ENCODE peak calls at places on chromosomes 12 and 14, in seven cellular contexts. One of them, this sample, is unnamed.

GRCh38 chr12:107514887-107515445 is 170.6 kb upstream of the PWP1 start:
- DNase-seq in Kasumi-1: no peak
- DNase-seq in activated T-helper 9 cell treated with anti-CD3 and anti-CD28 coated beads, Interleukin-2, amount 50 U/mL, for 16 hours: no peak
- DNase-seq in GM23248: peak; percentile 90
- DNase-seq in psoas muscle: no peak
- DNase-seq in amniotic stem cell: no peak
- DNase-seq in left cardiac atrium: no peak
- DNase-seq in this sample: no peak

GRCh38 chr14:91305650-91306431 is 61.3 kb upstream of the GPR68 start:
- DNase-seq in activated T-helper 9 cell treated with anti-CD3 and anti-CD28 coated beads, Interleukin-2, amount 50 U/mL, for 16 hours: no peak
- DNase-seq in Kasumi-1: no peak
- DNase-seq in psoas muscle: no peak
- DNase-seq in amniotic stem cell: no peak
- DNase-seq in GM23248: no peak
- DNase-seq in left cardiac atrium: no peak
- DNase-seq in this sample: no peak

GRCh38 chr12:5200276-5201087 is 156.8 kb downstream of the KCNA5 start:
- DNase-seq in Kasumi-1: no peak
- DNase-seq in left cardiac atrium: peak; percentile 53
- DNase-seq in amniotic stem cell: no peak
- DNase-seq in GM23248: peak; percentile 46
- DNase-seq in activated T-helper 9 cell treated with anti-CD3 and anti-CD28 coated beads, Interleukin-2, amount 50 U/mL, for 16 hours: no peak
- DNase-seq in psoas muscle: peak; percentile 74
- DNase-seq in this sample: peak; percentile 53

GRCh38 chr14:95431199-95432145 is 85.0 kb downstream of the SYNE3 start:
- DNase-seq in psoas muscle: no peak
- DNase-seq in amniotic stem cell: no peak
- DNase-seq in Kasumi-1: peak; percentile 22
- DNase-seq in activated T-helper 9 cell treated with anti-CD3 and anti-CD28 coated beads, Interleukin-2, amount 50 U/mL, for 16 hours: no peak
- DNase-seq in GM23248: peak; percentile 50
- DNase-seq in left cardiac atrium: no peak
- DNase-seq in this sample: no peak

GRCh38 chr12:4858385-4858784 is 51.3 kb upstream of the KCNA1 start:
- DNase-seq in Kasumi-1: no peak
- DNase-seq in psoas muscle: no peak
- DNase-seq in amniotic stem cell: no peak
- DNase-seq in GM23248: no peak
- DNase-seq in activated T-helper 9 cell treated with anti-CD3 and anti-CD28 coated beads, Interleukin-2, amount 50 U/mL, for 16 hours: no peak
- DNase-seq in left cardiac atrium: no peak
- DNase-seq in this sample: no peak

GRCh38 chr12:32671930-32672785 is 6.9 kb upstream of the DNM1L start:
- DNase-seq in psoas muscle: no peak
- DNase-seq in amniotic stem cell: peak; percentile 62
- DNase-seq in Kasumi-1: peak; percentile 91
- DNase-seq in activated T-helper 9 cell treated with anti-CD3 and anti-CD28 coated beads, Interleukin-2, amount 50 U/mL, for 16 hours: no peak
- DNase-seq in GM23248: peak; percentile 85
- DNase-seq in left cardiac atrium: no peak
- DNase-seq in this sample: no peak

GRCh38 chr12:92602476-92602875 is 100.3 kb upstream of the PLEKHG7 start:
- DNase-seq in psoas muscle: no peak
- DNase-seq in Kasumi-1: no peak
- DNase-seq in GM23248: peak; percentile 91
- DNase-seq in left cardiac atrium: no peak
- DNase-seq in activated T-helper 9 cell treated with anti-CD3 and anti-CD28 coated beads, Interleukin-2, amount 50 U/mL, for 16 hours: no peak
- DNase-seq in amniotic stem cell: peak; percentile 43
- DNase-seq in this sample: no peak

GRCh38 chr12:1519642-1520041 is 74.7 kb downstream of the FBXL14 start:
- DNase-seq in GM23248: peak; percentile 38
- DNase-seq in left cardiac atrium: no peak
- DNase-seq in psoas muscle: no peak
- DNase-seq in amniotic stem cell: no peak
- DNase-seq in Kasumi-1: no peak
- DNase-seq in activated T-helper 9 cell treated with anti-CD3 and anti-CD28 coated beads, Interleukin-2, amount 50 U/mL, for 16 hours: no peak
- DNase-seq in this sample: no peak

GRCh38 chr14:23057757-23058653 is 685 bp upstream of the CDH24 start:
- DNase-seq in GM23248: peak; percentile 89
- DNase-seq in amniotic stem cell: no peak
- DNase-seq in left cardiac atrium: peak; percentile 87
- DNase-seq in activated T-helper 9 cell treated with anti-CD3 and anti-CD28 coated beads, Interleukin-2, amount 50 U/mL, for 16 hours: peak; percentile 79
- DNase-seq in psoas muscle: peak; percentile 92
- DNase-seq in Kasumi-1: no peak
- DNase-seq in this sample: peak; percentile 86

GRCh38 chr12:70487440-70487839 is 121.3 kb downstream of the KCNMB4 start:
- DNase-seq in amniotic stem cell: no peak
- DNase-seq in left cardiac atrium: no peak
- DNase-seq in Kasumi-1: no peak
- DNase-seq in psoas muscle: no peak
- DNase-seq in GM23248: peak; percentile 2
- DNase-seq in activated T-helper 9 cell treated with anti-CD3 and anti-CD28 coated beads, Interleukin-2, amount 50 U/mL, for 16 hours: no peak
- DNase-seq in this sample: no peak

GRCh38 chr14:35332517-35333346 is 40.5 kb downstream of the PSMA6 start:
- DNase-seq in activated T-helper 9 cell treated with anti-CD3 and anti-CD28 coated beads, Interleukin-2, amount 50 U/mL, for 16 hours: peak; percentile 21
- DNase-seq in amniotic stem cell: no peak
- DNase-seq in left cardiac atrium: peak; percentile 33
- DNase-seq in GM23248: peak; percentile 52
- DNase-seq in Kasumi-1: peak; percentile 48
- DNase-seq in psoas muscle: no peak
- DNase-seq in this sample: no peak

GRCh38 chr14:24699052-24699451 is 65.1 kb upstream of the GZMB start:
- DNase-seq in GM23248: no peak
- DNase-seq in Kasumi-1: peak; percentile 60
- DNase-seq in left cardiac atrium: no peak
- DNase-seq in psoas muscle: no peak
- DNase-seq in amniotic stem cell: no peak
- DNase-seq in activated T-helper 9 cell treated with anti-CD3 and anti-CD28 coated beads, Interleukin-2, amount 50 U/mL, for 16 hours: no peak
- DNase-seq in this sample: no peak

GRCh38 chr12:4120316-4120920 is 153.1 kb upstream of the CCND2 start:
- DNase-seq in amniotic stem cell: no peak
- DNase-seq in Kasumi-1: peak; percentile 13
- DNase-seq in activated T-helper 9 cell treated with anti-CD3 and anti-CD28 coated beads, Interleukin-2, amount 50 U/mL, for 16 hours: no peak
- DNase-seq in psoas muscle: no peak
- DNase-seq in GM23248: no peak
- DNase-seq in left cardiac atrium: no peak
- DNase-seq in this sample: no peak

GRCh38 chr12:2288001-2288400 is 235.2 kb downstream of the CACNA1C start:
- DNase-seq in psoas muscle: no peak
- DNase-seq in GM23248: peak; percentile 79
- DNase-seq in activated T-helper 9 cell treated with anti-CD3 and anti-CD28 coated beads, Interleukin-2, amount 50 U/mL, for 16 hours: no peak
- DNase-seq in amniotic stem cell: no peak
- DNase-seq in left cardiac atrium: no peak
- DNase-seq in Kasumi-1: peak; percentile 35
- DNase-seq in this sample: no peak

GRCh38 chr14:64266206-64266605 is 28.0 kb downstream of the ESR2 start:
- DNase-seq in amniotic stem cell: no peak
- DNase-seq in psoas muscle: no peak
- DNase-seq in activated T-helper 9 cell treated with anti-CD3 and anti-CD28 coated beads, Interleukin-2, amount 50 U/mL, for 16 hours: no peak
- DNase-seq in Kasumi-1: no peak
- DNase-seq in left cardiac atrium: no peak
- DNase-seq in GM23248: peak; percentile 59
- DNase-seq in this sample: no peak

GRCh38 chr12:21911832-21912231 is 29.4 kb downstream of the ABCC9 start:
- DNase-seq in Kasumi-1: no peak
- DNase-seq in psoas muscle: no peak
- DNase-seq in left cardiac atrium: no peak
- DNase-seq in activated T-helper 9 cell treated with anti-CD3 and anti-CD28 coated beads, Interleukin-2, amount 50 U/mL, for 16 hours: no peak
- DNase-seq in amniotic stem cell: no peak
- DNase-seq in GM23248: no peak
- DNase-seq in this sample: no peak

GRCh38 chr12:110600254-110600653 is 13.7 kb upstream of the TCTN1 start:
- DNase-seq in GM23248: peak; percentile 79
- DNase-seq in activated T-helper 9 cell treated with anti-CD3 and anti-CD28 coated beads, Interleukin-2, amount 50 U/mL, for 16 hours: no peak
- DNase-seq in left cardiac atrium: no peak
- DNase-seq in amniotic stem cell: peak; percentile 6
- DNase-seq in psoas muscle: no peak
- DNase-seq in Kasumi-1: peak; percentile 87
- DNase-seq in this sample: no peak

GRCh38 chr14:70855486-70855885 is 46.2 kb upstream of the MAP3K9 start:
- DNase-seq in activated T-helper 9 cell treated with anti-CD3 and anti-CD28 coated beads, Interleukin-2, amount 50 U/mL, for 16 hours: no peak
- DNase-seq in left cardiac atrium: no peak
- DNase-seq in GM23248: no peak
- DNase-seq in Kasumi-1: no peak
- DNase-seq in amniotic stem cell: no peak
- DNase-seq in psoas muscle: no peak
- DNase-seq in this sample: no peak

GRCh38 chr12:94074970-94075695 is 73.2 kb upstream of the PLXNC1 start:
- DNase-seq in psoas muscle: peak; percentile 77
- DNase-seq in activated T-helper 9 cell treated with anti-CD3 and anti-CD28 coated beads, Interleukin-2, amount 50 U/mL, for 16 hours: no peak
- DNase-seq in amniotic stem cell: peak; percentile 58
- DNase-seq in left cardiac atrium: peak; percentile 74
- DNase-seq in GM23248: peak; percentile 97
- DNase-seq in Kasumi-1: peak; percentile 71
- DNase-seq in this sample: peak; percentile 76

GRCh38 chr12:121916719-121917118 is 1.7 kb upstream of the CFAP251 start:
- DNase-seq in Kasumi-1: peak; percentile 19
- DNase-seq in left cardiac atrium: no peak
- DNase-seq in GM23248: peak; percentile 48
- DNase-seq in activated T-helper 9 cell treated with anti-CD3 and anti-CD28 coated beads, Interleukin-2, amount 50 U/mL, for 16 hours: no peak
- DNase-seq in psoas muscle: no peak
- DNase-seq in amniotic stem cell: no peak
- DNase-seq in this sample: no peak

GRCh38 chr14:25001096-25001982 is 48.6 kb downstream of the STXBP6 start:
- DNase-seq in amniotic stem cell: no peak
- DNase-seq in GM23248: peak; percentile 54
- DNase-seq in left cardiac atrium: no peak
- DNase-seq in Kasumi-1: no peak
- DNase-seq in psoas muscle: no peak
- DNase-seq in activated T-helper 9 cell treated with anti-CD3 and anti-CD28 coated beads, Interleukin-2, amount 50 U/mL, for 16 hours: no peak
- DNase-seq in this sample: no peak

GRCh38 chr12:108635201-108635996 is 1.7 kb upstream of the SELPLG start:
- DNase-seq in psoas muscle: no peak
- DNase-seq in GM23248: no peak
- DNase-seq in Kasumi-1: peak; percentile 86
- DNase-seq in activated T-helper 9 cell treated with anti-CD3 and anti-CD28 coated beads, Interleukin-2, amount 50 U/mL, for 16 hours: no peak
- DNase-seq in left cardiac atrium: no peak
- DNase-seq in amniotic stem cell: no peak
- DNase-seq in this sample: no peak

GRCh38 chr12:29639893-29640495 is 142.5 kb upstream of the OVCH1 start:
- DNase-seq in GM23248: no peak
- DNase-seq in amniotic stem cell: no peak
- DNase-seq in psoas muscle: no peak
- DNase-seq in left cardiac atrium: no peak
- DNase-seq in activated T-helper 9 cell treated with anti-CD3 and anti-CD28 coated beads, Interleukin-2, amount 50 U/mL, for 16 hours: no peak
- DNase-seq in Kasumi-1: no peak
- DNase-seq in this sample: peak; percentile 23

GRCh38 chr12:26771861-26772260 is 61.1 kb downstream of the ITPR2 start:
- DNase-seq in activated T-helper 9 cell treated with anti-CD3 and anti-CD28 coated beads, Interleukin-2, amount 50 U/mL, for 16 hours: no peak
- DNase-seq in Kasumi-1: no peak
- DNase-seq in GM23248: no peak
- DNase-seq in amniotic stem cell: no peak
- DNase-seq in left cardiac atrium: no peak
- DNase-seq in psoas muscle: no peak
- DNase-seq in this sample: no peak

GRCh38 chr12:128930591-128930990 is 77.3 kb downstream of the GLT1D1 start:
- DNase-seq in left cardiac atrium: no peak
- DNase-seq in activated T-helper 9 cell treated with anti-CD3 and anti-CD28 coated beads, Interleukin-2, amount 50 U/mL, for 16 hours: no peak
- DNase-seq in psoas muscle: no peak
- DNase-seq in GM23248: no peak
- DNase-seq in amniotic stem cell: no peak
- DNase-seq in Kasumi-1: no peak
- DNase-seq in this sample: no peak

GRCh38 chr14:101960225-101960624 is 4.1 kb upstream of the DYNC1H1 start:
- DNase-seq in left cardiac atrium: no peak
- DNase-seq in psoas muscle: no peak
- DNase-seq in amniotic stem cell: no peak
- DNase-seq in GM23248: peak; percentile 55
- DNase-seq in activated T-helper 9 cell treated with anti-CD3 and anti-CD28 coated beads, Interleukin-2, amount 50 U/mL, for 16 hours: no peak
- DNase-seq in Kasumi-1: peak; percentile 60
- DNase-seq in this sample: no peak